ENCODE peak calls at places on chromosomes 1 and 21, in eight cellular contexts. U is neural progenitor cell; T is activated effector memory CD4-positive, alpha-beta T cell treated with Interleukin-2 at 50 U/mL for 16 hours; D is iPS-NIHi11; G is adrenal gland; F is activated T-cell treated with anti-CD3 and anti-CD28 coated beads for 24 hours; I is A172; Z is AML-193. X is an unnamed sample.

GRCh38 chr1:119633575-119634325 is 14.3 kb downstream of the ZNF697 start:
- DNase-seq in U (no peak), T (no peak), D (no peak), G (no peak), F (no peak), I (no peak), Z (no peak), X (no peak)

GRCh38 chr1:214050513-214051401 is 63.0 kb downstream of the PROX1 start:
- DNase-seq in U (no peak), T (no peak), D (no peak), G (no peak), F (no peak), I (no peak), Z (no peak), X (no peak)

GRCh38 chr21:33401617-33401967 is 1.6 kb upstream of the IFNGR2 start:
- DNase-seq in U (no peak), T (no peak), D (no peak), G (no peak), F (no peak), I (no peak), Z (peak; percentile 29), X (no peak)

GRCh38 chr1:200029035-200029623 is 1.6 kb downstream of the NR5A2 start:
- DNase-seq in U (peak; percentile 81), T (no peak), D (peak; percentile 89), G (no peak), F (no peak), I (peak; percentile 22), Z (no peak), X (peak; percentile 68)

GRCh38 chr21:45316871-45317400 is 29.2 kb upstream of the POFUT2 start:
- DNase-seq in U (no peak), T (no peak), D (no peak), G (no peak), F (no peak), I (no peak), Z (no peak), X (no peak)

GRCh38 chr21:33155457-33155856 is 74.3 kb upstream of the IFNAR2 start:
- DNase-seq in U (no peak), T (no peak), D (no peak), G (no peak), F (no peak), I (no peak), Z (no peak), X (no peak)

GRCh38 chr1:165452336-165453130 is 7.6 kb upstream of the RXRG start:
- DNase-seq in U (no peak), T (no peak), D (no peak), G (no peak), F (no peak), I (no peak), Z (no peak), X (no peak)

GRCh38 chr1:25711555-25712298 is 88.3 kb upstream of the SELENON start:
- DNase-seq in U (no peak), T (peak; percentile 48), D (no peak), G (no peak), F (peak; percentile 31), I (no peak), Z (peak; percentile 54), X (no peak)

GRCh38 chr1:179025125-179025974 is at the start of gene FAM20B:
- DNase-seq in U (peak; percentile 96), T (peak; percentile 90), D (peak; percentile 99), G (peak; percentile 96), F (peak; percentile 87), I (peak; percentile 92), Z (peak; percentile 79), X (peak; percentile 100)

GRCh38 chr1:24425446-24425845 is 9.8 kb downstream of the NIPAL3 start:
- DNase-seq in U (no peak), T (no peak), D (no peak), G (no peak), F (no peak), I (no peak), Z (no peak), X (no peak)

GRCh38 chr1:64343105-64343960 is 126.6 kb upstream of the CACHD1 start:
- DNase-seq in U (no peak), T (no peak), D (peak; percentile 19), G (no peak), F (no peak), I (peak; percentile 92), Z (no peak), X (no peak)

GRCh38 chr1:77762072-77762476 is 2.4 kb upstream of the USP33 start:
- DNase-seq in U (no peak), T (no peak), D (no peak), G (no peak), F (no peak), I (peak; percentile 44), Z (no peak), X (no peak)

GRCh38 chr1:119974013-119974412 is 77.7 kb upstream of the ADAM30 start:
- DNase-seq in U (no peak), T (no peak), D (no peak), G (no peak), F (no peak), I (no peak), Z (no peak), X (no peak)

GRCh38 chr21:33847586-33848251 is 67.9 kb downstream of the ATP5PO start:
- DNase-seq in U (no peak), T (no peak), D (no peak), G (no peak), F (no peak), I (no peak), Z (no peak), X (no peak)

GRCh38 chr21:30146558-30147282 is 19.9 kb downstream of the CLDN17 start:
- DNase-seq in U (no peak), T (no peak), D (no peak), G (no peak), F (no peak), I (no peak), Z (no peak), X (no peak)

GRCh38 chr1:5637171-5637570 is 355.1 kb downstream of the NPHP4 start:
- DNase-seq in U (peak; percentile 31), T (no peak), D (no peak), G (peak; percentile 51), F (no peak), I (no peak), Z (peak; percentile 6), X (no peak)

GRCh38 chr1:234214129-234214910 is 158.9 kb upstream of the COA6 start:
- DNase-seq in U (peak; percentile 66), T (peak; percentile 38), D (peak; percentile 75), G (peak; percentile 32), F (peak; percentile 16), I (no peak), Z (no peak), X (no peak)

GRCh38 chr1:12454406-12455391 is 163.3 kb downstream of the DHRS3 start:
- DNase-seq in U (no peak), T (no peak), D (no peak), G (no peak), F (no peak), I (peak; percentile 35), Z (no peak), X (no peak)

GRCh38 chr1:3466366-3467075 is 12.1 kb downstream of the ARHGEF16 start:
- DNase-seq in U (no peak), T (no peak), D (no peak), G (no peak), F (no peak), I (no peak), Z (no peak), X (no peak)

GRCh38 chr1:3245344-3245743 is 176.3 kb downstream of the PRDM16 start:
- DNase-seq in U (no peak), T (no peak), D (no peak), G (no peak), F (no peak), I (no peak), Z (no peak), X (no peak)

GRCh38 chr1:209627349-209628196 is 24.7 kb downstream of the LAMB3 start:
- DNase-seq in U (peak; percentile 90), T (peak; percentile 53), D (peak; percentile 89), G (peak; percentile 83), F (peak; percentile 79), I (peak; percentile 81), Z (peak; percentile 6), X (peak; percentile 83)

GRCh38 chr1:204588826-204589225 is 72.6 kb downstream of the MDM4 start:
- DNase-seq in U (no peak), T (no peak), D (peak; percentile 49), G (no peak), F (no peak), I (no peak), Z (no peak), X (no peak)

GRCh38 chr1:16915627-16915973 is 6.1 kb upstream of the CROCC start:
- DNase-seq in U (no peak), T (no peak), D (no peak), G (no peak), F (no peak), I (no peak), Z (peak; percentile 59), X (peak; percentile 32)

GRCh38 chr1:26156285-26157038 is 2.4 kb upstream of the FAM110D start:
- DNase-seq in U (no peak), T (no peak), D (peak; percentile 74), G (no peak), F (no peak), I (peak; percentile 31), Z (no peak), X (no peak)